ENCODE peak calls at places on chromosomes 7 and 10, in eight cellular contexts. C is Peyer's patch, O is spleen, T is A549, I is adrenal gland, X is body of pancreas, F is heart left ventricle, Z is IMR-90. E is an unnamed sample.

GRCh38 chr10:51301644-51302043 is 227.4 kb downstream of the PRKG1 start:
- DNase-seq in I (no peak), T (no peak), Z (peak; percentile 83), O (no peak), X (no peak), C (no peak), F (no peak), E (no peak)

GRCh38 chr10:29026065-29026797 is 262.6 kb upstream of the LYZL1 start:
- DNase-seq in T (no peak), I (no peak), C (no peak), F (no peak), Z (no peak), X (no peak), O (no peak), E (no peak)

GRCh38 chr10:83692196-83692595 is 447.1 kb upstream of the GHITM start:
- DNase-seq in I (no peak), C (no peak), O (no peak), Z (no peak), X (no peak), T (no peak), F (no peak), E (no peak)

GRCh38 chr7:154302380-154302779 is 250.2 kb downstream of the DPP6 start:
- DNase-seq in C (no peak), I (no peak), F (no peak), T (no peak), O (peak; percentile 15), X (no peak), Z (no peak), E (no peak)

GRCh38 chr10:78211476-78212110 is 177.9 kb downstream of the RPS24 start:
- DNase-seq in X (peak; percentile 28), T (peak; percentile 54), C (no peak), Z (peak; percentile 67), O (peak; percentile 56), I (peak; percentile 49), F (no peak), E (peak; percentile 25)

GRCh38 chr10:96276831-96277230 is 5.5 kb upstream of the BLNK start:
- DNase-seq in O (no peak), X (no peak), I (no peak), Z (no peak), C (no peak), F (no peak), T (no peak), E (no peak)

GRCh38 chr10:77289027-77289501 is 348.5 kb downstream of the KCNMA1 start:
- DNase-seq in X (no peak), F (no peak), C (no peak), O (no peak), I (no peak), T (no peak), Z (no peak), E (no peak)

GRCh38 chr7:128266891-128267839 is 26.1 kb downstream of the LEP start:
- DNase-seq in C (no peak), X (peak; percentile 63), O (no peak), I (peak; percentile 48), Z (peak; percentile 45), T (no peak), F (peak; percentile 45), E (peak; percentile 71)

GRCh38 chr7:1160665-1161010 is 642 bp upstream of the ZFAND2A start:
- DNase-seq in X (no peak), F (peak; percentile 45), T (peak; percentile 62), Z (no peak), I (no peak), C (peak; percentile 60), O (peak; percentile 89), E (no peak)

GRCh38 chr10:15426115-15426514 is 55.0 kb upstream of the FAM171A1 start:
- DNase-seq in X (no peak), C (no peak), F (no peak), T (no peak), I (no peak), Z (no peak), O (no peak), E (no peak)
- TF ChIP-seq CTCF in X (no peak), C (no peak), F (no peak), T (no peak), I (no peak), Z (no peak), O (no peak), E (no peak)

GRCh38 chr10:100909506-100910260 is 3.1 kb upstream of the SLF2 start:
- DNase-seq in Z (no peak), O (no peak), I (no peak), F (no peak), C (no peak), X (no peak), T (no peak), E (no peak)

GRCh38 chr10:100912609-100913469 is at the start of gene SLF2:
- DNase-seq in Z (peak; percentile 98), C (peak; percentile 97), X (peak; percentile 99), I (peak; percentile 99), F (peak; percentile 99), T (peak; percentile 99), O (peak; percentile 98), E (peak; percentile 99)

GRCh38 chr10:100911472-100911871 is 1.3 kb upstream of the SLF2 start:
- DNase-seq in T (no peak), F (no peak), Z (no peak), X (no peak), O (no peak), C (no peak), I (no peak), E (no peak)

GRCh38 chr10:100913470-100913865 is 705 bp downstream of the SLF2 start:
- DNase-seq in F (no peak), I (no peak), T (no peak), C (no peak), X (no peak), O (no peak), Z (no peak), E (no peak)

GRCh38 chr10:100912013-100912608 is 652 bp upstream of the SLF2 start:
- DNase-seq in I (no peak), F (no peak), O (no peak), C (no peak), X (peak; percentile 15), T (no peak), Z (peak; percentile 49), E (no peak)
- H3K4me3 ChIP-seq in I (no peak overlapping the region), F (peak overlapping the region; percentile 85), O (peak overlapping the region; percentile 100), C (peak overlapping the region; percentile 75), X (no peak overlapping the region), T (peak overlapping the region; percentile 87), Z (peak overlapping the region; percentile 51), E (peak overlapping the region; percentile 100)

DNA sequence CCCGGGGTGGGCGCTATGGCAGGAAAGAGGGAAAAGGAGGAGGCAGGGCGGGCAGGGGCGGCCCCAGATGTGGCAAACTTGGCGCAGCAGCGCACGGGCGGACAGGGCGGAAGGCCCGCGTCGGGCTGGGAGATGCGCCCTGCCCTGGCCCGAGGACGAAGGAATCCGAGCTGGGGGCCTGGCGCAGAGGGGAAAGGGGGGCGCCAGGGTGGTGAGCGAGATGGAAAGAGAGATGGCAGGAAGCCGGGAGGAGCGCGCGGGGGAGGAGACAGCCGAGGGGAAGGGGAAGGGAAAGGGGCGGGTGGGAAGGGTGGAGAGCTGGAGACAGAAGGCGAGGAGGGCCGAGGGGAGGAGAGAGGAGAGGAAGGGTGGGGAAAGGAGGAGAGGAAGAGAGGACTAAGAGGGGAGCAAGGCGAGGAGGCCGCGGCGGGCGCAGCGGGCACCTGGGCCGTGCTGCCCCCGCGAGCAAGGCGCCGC is at the start of gene MARVELD1:
- DNase-seq in C (peak; percentile 70), F (peak; percentile 81), T (peak; percentile 81), I (peak; percentile 47), X (peak; percentile 46), Z (peak; percentile 77), O (no peak), E (peak; percentile 58)
- TF ChIP-seq POLR2A in C (no peak), F (no peak), T (peak; percentile 92), I (no peak), X (no peak), Z (peak; percentile 60), O (no peak), E (no peak)

GRCh38 chr7:139118234-139118802 is 8.8 kb upstream of the ZC3HAV1 start:
- DNase-seq in T (peak; percentile 50), F (no peak), C (no peak), I (no peak), X (peak; percentile 70), Z (peak; percentile 81), O (no peak), E (no peak)
- TF ChIP-seq CTCF in T (no peak), F (no peak), C (no peak), I (no peak), X (peak; percentile 32), Z (no peak), O (no peak), E (no peak)

DNA sequence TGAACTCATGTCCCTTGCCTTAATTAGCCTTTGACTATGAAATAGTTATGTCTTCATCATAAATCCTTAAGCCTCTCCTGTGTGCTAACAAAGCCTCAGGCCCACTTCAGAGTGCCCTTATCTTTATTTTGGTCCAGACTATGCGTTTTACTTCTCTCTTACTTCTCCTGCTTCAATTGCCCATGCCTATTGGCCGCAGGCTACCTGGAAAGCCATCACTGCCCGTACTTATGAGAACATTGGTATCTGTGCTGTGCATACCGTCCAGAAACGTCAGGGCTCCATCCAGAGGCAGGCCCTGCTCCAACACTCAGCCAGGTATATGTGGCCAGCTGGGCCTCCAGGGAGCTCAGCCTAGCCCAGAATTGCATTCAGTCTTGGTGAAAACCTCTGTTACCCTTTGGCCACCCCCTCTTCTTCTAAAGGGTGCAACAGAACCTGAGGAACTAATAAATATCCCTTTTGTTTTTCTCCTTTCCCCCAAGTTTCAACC is 212.4 kb upstream of the MTPN start:
- DNase-seq in O (no peak), I (no peak), C (no peak), T (no peak), F (no peak), X (no peak), Z (no peak), E (no peak)
- H3K4me3 ChIP-seq in O (no peak overlapping the region), I (no peak overlapping the region), C (no peak overlapping the region), T (no peak overlapping the region), F (no peak overlapping the region), X (no peak overlapping the region), Z (no peak overlapping the region), E (no peak overlapping the region)